ENCODE peak calls at places on chromosomes 12 and 14, in nine cellular contexts. A is foreskin fibroblast, U is kidney epithelial cell, H is endothelial cell of umbilical vein, F is hepatocyte, G is heart left ventricle, C is WERI-Rb-1, X is right lobe of liver, Z is brain microvascular endothelial cell. M is an unnamed sample.

GRCh38 chr14:63180017-63180416 is 24.2 kb upstream of the RHOJ start:
- DNase-seq in A (no peak), G (peak; percentile 13), X (no peak), Z (no peak), C (no peak), H (no peak), F (no peak), U (no peak), M (no peak)

GRCh38 chr12:51548241-51548640 is 42.8 kb upstream of the SCN8A start:
- DNase-seq in F (no peak), G (no peak), U (no peak), H (no peak), C (no peak), A (no peak), Z (no peak), X (no peak), M (no peak)

GRCh38 chr14:31243860-31244259 is 36.3 kb upstream of the HECTD1 start:
- DNase-seq in A (no peak), U (peak; percentile 47), G (no peak), F (peak; percentile 51), H (no peak), Z (no peak), X (no peak), C (no peak), M (no peak)

GRCh38 chr12:69880566-69880965 is 55.5 kb downstream of the MYRFL start:
- DNase-seq in Z (peak; percentile 6), F (no peak), X (no peak), G (no peak), H (peak; percentile 26), A (peak; percentile 2), U (no peak), C (no peak), M (no peak)

GRCh38 chr12:129530517-129530916 is 373.3 kb downstream of the TMEM132D start:
- DNase-seq in C (no peak), G (no peak), F (no peak), Z (no peak), H (no peak), U (no peak), X (no peak), A (no peak), M (no peak)

GRCh38 chr14:68682166-68683103 is 110.4 kb downstream of the ZFP36L1 start:
- DNase-seq in Z (peak; percentile 93), U (peak; percentile 62), X (no peak), C (no peak), F (peak; percentile 71), A (peak; percentile 97), H (peak; percentile 92), G (peak; percentile 81), M (no peak)

GRCh38 chr12:92114834-92115233 is 30.8 kb downstream of the BTG1 start:
- DNase-seq in H (no peak), U (no peak), A (no peak), G (no peak), X (no peak), C (no peak), Z (no peak), F (no peak), M (no peak)

GRCh38 chr14:101035466-101036225 is 132.1 kb upstream of the RTL1 start:
- DNase-seq in A (no peak), F (no peak), X (no peak), Z (no peak), G (no peak), U (no peak), H (no peak), C (no peak), M (no peak)

GRCh38 chr12:131167334-131167733 is 213.6 kb downstream of the ADGRD1 start:
- DNase-seq in H (no peak), Z (no peak), U (no peak), A (no peak), C (no peak), X (no peak), F (no peak), G (no peak), M (peak; percentile 88)

GRCh38 chr12:94100254-94100653 is 48.1 kb upstream of the PLXNC1 start:
- DNase-seq in C (no peak), G (no peak), A (no peak), H (peak; percentile 48), U (no peak), F (peak; percentile 53), X (no peak), Z (peak; percentile 63), M (no peak)

GRCh38 chr12:66861157-66861750 is 182.4 kb upstream of the GRIP1 start:
- DNase-seq in H (peak; percentile 79), A (peak; percentile 21), F (peak; percentile 78), Z (peak; percentile 60), C (peak; percentile 52), U (peak; percentile 25), X (peak; percentile 55), G (peak; percentile 17), M (peak; percentile 68)

GRCh38 chr12:19597304-19598066 is 158.2 kb downstream of the AEBP2 start:
- DNase-seq in U (no peak), F (no peak), X (no peak), C (no peak), A (no peak), G (no peak), H (no peak), Z (no peak), M (no peak)

GRCh38 chr12:102452605-102453004 is 27.8 kb downstream of the IGF1 start:
- DNase-seq in Z (no peak), A (no peak), X (no peak), H (no peak), G (no peak), U (no peak), C (no peak), F (no peak), M (no peak)

GRCh38 chr14:76917759-76918175 is 91.6 kb downstream of the LRRC74A start:
- DNase-seq in U (no peak), X (no peak), F (no peak), G (peak; percentile 74), C (no peak), Z (no peak), A (no peak), H (no peak), M (peak; percentile 96)

GRCh38 chr14:89720741-89721315 is 233.7 kb downstream of the EFCAB11 start:
- DNase-seq in G (peak; percentile 30), C (no peak), F (no peak), U (no peak), X (no peak), H (no peak), Z (no peak), A (no peak), M (peak; percentile 6)

GRCh38 chr12:54549774-54550451 is 512 bp downstream of the PDE1B start:
- DNase-seq in F (no peak), A (peak; percentile 28), H (peak; percentile 2), G (peak; percentile 10), U (no peak), C (peak; percentile 55), X (no peak), Z (no peak), M (peak; percentile 19)

GRCh38 chr12:105427883-105428282 is 97.4 kb downstream of the C12orf75 start:
- DNase-seq in G (no peak), F (no peak), U (no peak), X (no peak), A (no peak), Z (peak; percentile 63), H (peak; percentile 76), C (no peak), M (no peak)

GRCh38 chr12:26473291-26473690 is 277.9 kb downstream of the SSPN start:
- DNase-seq in H (no peak), C (no peak), Z (no peak), F (no peak), U (peak; percentile 77), A (peak; percentile 34), X (no peak), G (no peak), M (peak; percentile 38)

GRCh38 chr12:55705802-55706402 is 1.8 kb downstream of the ITGA7 start:
- DNase-seq in G (no peak), H (no peak), F (no peak), U (no peak), A (no peak), C (peak; percentile 50), Z (no peak), X (no peak), M (no peak)

GRCh38 chr12:55703976-55704761 is 3.5 kb downstream of the ITGA7 start:
- DNase-seq in F (no peak), G (peak; percentile 71), A (no peak), C (no peak), U (no peak), Z (no peak), X (no peak), H (no peak), M (no peak)

GRCh38 chr12:55703288-55703687 is 4.4 kb downstream of the ITGA7 start:
- DNase-seq in C (no peak), G (peak; percentile 66), F (no peak), H (no peak), U (no peak), X (no peak), A (no peak), Z (no peak), M (no peak)

GRCh38 chr12:55706840-55707671 is 648 bp downstream of the ITGA7 start:
- DNase-seq in A (no peak), G (no peak), Z (no peak), C (no peak), X (no peak), U (no peak), H (no peak), F (peak; percentile 56), M (peak; percentile 5)

GRCh38 chr12:55704824-55705780 is 2.6 kb downstream of the ITGA7 start:
- DNase-seq in X (no peak), G (no peak), Z (no peak), C (no peak), H (no peak), A (no peak), U (no peak), F (no peak), M (no peak)
- H3K4me3 ChIP-seq in X (no peak overlapping the region), G (peak overlapping the region; percentile 48), Z (no peak overlapping the region), C (no peak overlapping the region), H (no peak overlapping the region), A (no peak overlapping the region), U (no peak overlapping the region), F (no peak overlapping the region), M (no peak overlapping the region)

DNA sequence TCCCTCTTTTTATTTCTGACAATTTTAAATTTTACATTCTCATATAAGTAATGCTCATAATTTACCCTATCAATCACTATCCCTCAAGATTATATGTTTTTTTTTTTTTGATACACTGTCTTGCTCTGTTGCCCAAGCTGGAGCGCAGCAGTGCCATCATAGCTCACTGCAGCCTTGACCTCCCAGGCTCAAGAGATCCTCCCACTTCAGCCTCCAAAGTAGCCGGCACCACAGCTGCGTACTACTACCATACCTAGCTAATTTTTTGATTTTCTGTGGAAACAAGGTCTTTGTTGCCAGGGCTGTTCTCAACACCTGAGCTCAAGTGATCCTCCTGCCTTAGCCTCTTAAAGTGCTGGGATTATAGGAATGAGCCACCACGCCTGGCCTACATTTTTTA is 4.4 kb downstream of the DUSP16 start:
- DNase-seq in F (no peak), Z (no peak), U (no peak), A (no peak), X (no peak), C (no peak), G (no peak), H (no peak), M (no peak)
- H3K4me3 ChIP-seq in F (no peak overlapping the region), Z (no peak overlapping the region), U (no peak overlapping the region), A (no peak overlapping the region), X (no peak overlapping the region), C (no peak overlapping the region), G (no peak overlapping the region), H (no peak overlapping the region), M (no peak overlapping the region)

GRCh38 chr14:74134484-74134883 is 49.7 kb downstream of the LIN52 start:
- DNase-seq in F (peak; percentile 9), Z (no peak), H (no peak), X (no peak), C (no peak), A (no peak), G (no peak), U (no peak), M (no peak)
- H3K4me3 ChIP-seq in F (no peak overlapping the region), Z (no peak overlapping the region), H (no peak overlapping the region), X (no peak overlapping the region), C (no peak overlapping the region), A (no peak overlapping the region), G (no peak overlapping the region), U (no peak overlapping the region), M (no peak overlapping the region)

GRCh38 chr12:8648598-8649205 is 13.9 kb downstream of the MFAP5 start:
- DNase-seq in A (no peak), G (no peak), H (no peak), F (no peak), Z (no peak), X (no peak), U (no peak), C (no peak), M (no peak)
- H3K4me3 ChIP-seq in A (no peak overlapping the region), G (no peak overlapping the region), H (no peak overlapping the region), F (no peak overlapping the region), Z (no peak overlapping the region), X (no peak overlapping the region), U (no peak overlapping the region), C (no peak overlapping the region), M (no peak overlapping the region)

M was measured in thyroid gland.